ENCODE peak calls at places on chromosomes 3 and 15, in seven cellular contexts. J is lower lobe of right lung, Y is nephron progenitor cell, H is tibial nerve, G is WTC11, W is ascending aorta, E is AG09309. A is an unnamed sample.

GRCh38 chr3:170470063-170471006 is 51.7 kb downstream of the CLDN11 start:
- DNase-seq in J (no peak), G (no peak), Y (no peak), E (no peak), W (no peak), H (no peak), A (no peak)

GRCh38 chr3:136883967-136884720 is 22.1 kb downstream of the NCK1 start:
- DNase-seq in J (no peak), Y (no peak), H (no peak), G (no peak), E (no peak), W (no peak), A (no peak)

GRCh38 chr15:80878242-80878866 is 99.2 kb downstream of the CEMIP start:
- DNase-seq in W (no peak), Y (no peak), G (no peak), J (no peak), H (no peak), E (no peak), A (no peak)

GRCh38 chr15:75720787-75721461 is 8.3 kb upstream of the CSPG4 start:
- DNase-seq in W (no peak), H (no peak), G (peak), E (no peak), Y (no peak), J (peak), A (no peak)

GRCh38 chr3:55537563-55537962 is 50.5 kb upstream of the WNT5A start:
- DNase-seq in W (no peak), Y (no peak), G (no peak), J (no peak), E (no peak), H (no peak), A (no peak)

GRCh38 chr15:52349062-52349700 is 53.6 kb upstream of the MYO5C start:
- DNase-seq in J (no peak), E (no peak), G (no peak), W (no peak), H (no peak), Y (no peak), A (no peak)

GRCh38 chr3:95442766-95443165 is 1371.6 kb upstream of the EPHA6 start:
- DNase-seq in W (no peak), J (no peak), H (no peak), G (no peak), E (no peak), Y (no peak), A (no peak)

GRCh38 chr15:99507016-99507731 is 58.6 kb upstream of the MEF2A start:
- DNase-seq in J (no peak), Y (no peak), W (no peak), H (no peak), E (no peak), G (no peak), A (no peak)

GRCh38 chr3:38620236-38620635 is 29.3 kb downstream of the SCN5A start:
- DNase-seq in G (no peak), E (no peak), W (no peak), J (no peak), Y (no peak), H (no peak), A (no peak)

GRCh38 chr3:58085616-58086015 is 77.4 kb downstream of the FLNB start:
- DNase-seq in W (no peak), E (no peak), G (no peak), J (no peak), H (no peak), Y (no peak), A (no peak)

GRCh38 chr15:47609693-47610092 is 107.6 kb upstream of the SEMA6D start:
- DNase-seq in J (no peak), E (no peak), W (no peak), G (no peak), H (no peak), Y (no peak), A (no peak)

GRCh38 chr15:90141646-90142045 is 39.4 kb upstream of the IDH2 start:
- DNase-seq in J (no peak), H (no peak), E (no peak), G (no peak), W (no peak), Y (no peak), A (no peak)

GRCh38 chr3:107767897-107768605 is 245.3 kb downstream of the BBX start:
- DNase-seq in H (no peak), J (no peak), Y (no peak), W (no peak), E (no peak), G (no peak), A (no peak)

GRCh38 chr15:82808634-82809041 is 790 bp upstream of the WHAMM start:
- DNase-seq in H (no peak), Y (no peak), W (no peak), G (no peak), E (no peak), J (no peak), A (no peak)

DNA sequence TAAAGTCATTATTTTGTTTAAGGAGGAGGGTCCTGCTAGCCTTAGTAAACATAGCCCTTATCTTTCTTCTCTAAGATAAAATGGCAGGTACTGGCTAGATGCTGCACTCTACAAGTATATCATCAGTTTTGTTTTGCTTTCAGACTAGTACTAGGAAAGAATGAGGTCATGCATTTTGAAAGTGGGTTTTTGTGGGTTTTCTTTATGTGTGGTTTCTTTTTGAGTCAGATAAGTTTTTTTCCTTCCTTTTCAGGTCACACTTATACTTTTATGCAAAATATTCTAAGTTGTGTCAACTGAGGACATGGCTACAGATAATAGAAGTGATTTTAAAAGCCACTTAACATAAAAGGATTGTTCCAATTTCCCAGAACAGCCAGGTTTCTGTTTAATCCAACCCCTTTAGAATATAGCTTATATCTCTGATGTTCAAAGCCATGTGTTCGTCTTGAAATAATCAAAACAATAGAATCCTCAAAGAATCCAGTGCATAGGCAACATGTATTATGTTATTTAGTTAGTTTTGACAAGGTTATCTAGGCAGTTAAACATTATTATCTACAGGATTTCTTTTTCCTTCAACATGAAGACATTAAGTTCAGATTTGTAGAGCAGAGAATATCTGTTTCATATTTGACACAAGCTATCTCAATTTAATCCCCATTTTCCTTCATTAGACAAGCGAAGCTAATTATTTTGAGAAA is 406.2 kb downstream of the RBMS3 start:
- DNase-seq in J (no peak), W (no peak), G (no peak), Y (no peak), H (no peak), E (peak), A (no peak)
- TF ChIP-seq CTCF in J (no peak), W (no peak), G (no peak), Y (no peak), H (no peak), E (no peak), A (no peak)

DNA sequence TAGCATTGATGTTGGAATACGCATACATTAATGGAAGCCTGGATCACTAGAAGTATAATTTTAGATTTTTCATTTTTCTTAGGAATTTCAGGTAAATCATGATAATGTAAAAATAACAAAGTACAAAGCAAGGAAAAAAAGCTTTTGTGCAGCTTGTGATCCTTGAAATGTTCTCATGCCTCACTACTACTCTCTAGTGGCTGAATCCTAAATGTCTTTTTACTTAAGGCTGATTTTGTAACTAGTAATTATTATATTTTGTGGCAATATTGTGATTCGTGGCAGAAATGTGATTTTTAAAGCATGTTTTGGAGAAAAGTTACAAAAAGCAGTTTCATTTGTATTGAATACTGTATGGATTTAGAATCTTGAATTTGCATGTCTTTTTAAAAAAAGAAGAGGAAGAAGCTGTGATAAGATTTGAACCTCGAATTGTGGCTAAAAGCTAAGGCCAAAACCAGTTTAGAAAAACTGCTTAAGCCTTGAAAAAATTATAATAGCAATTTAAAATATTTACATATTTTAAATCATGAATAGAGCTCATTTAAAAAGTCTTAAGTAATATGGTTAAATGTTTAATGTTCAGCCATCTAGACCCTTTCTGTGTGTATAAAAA is 39.0 kb downstream of the U2SURP start:
- DNase-seq in E (no peak), Y (no peak), W (no peak), J (no peak), G (no peak), H (no peak), A (no peak)
- TF ChIP-seq CTCF in E (peak), Y (peak), W (peak), J (peak), G (no peak), H (peak), A (no peak)

DNA sequence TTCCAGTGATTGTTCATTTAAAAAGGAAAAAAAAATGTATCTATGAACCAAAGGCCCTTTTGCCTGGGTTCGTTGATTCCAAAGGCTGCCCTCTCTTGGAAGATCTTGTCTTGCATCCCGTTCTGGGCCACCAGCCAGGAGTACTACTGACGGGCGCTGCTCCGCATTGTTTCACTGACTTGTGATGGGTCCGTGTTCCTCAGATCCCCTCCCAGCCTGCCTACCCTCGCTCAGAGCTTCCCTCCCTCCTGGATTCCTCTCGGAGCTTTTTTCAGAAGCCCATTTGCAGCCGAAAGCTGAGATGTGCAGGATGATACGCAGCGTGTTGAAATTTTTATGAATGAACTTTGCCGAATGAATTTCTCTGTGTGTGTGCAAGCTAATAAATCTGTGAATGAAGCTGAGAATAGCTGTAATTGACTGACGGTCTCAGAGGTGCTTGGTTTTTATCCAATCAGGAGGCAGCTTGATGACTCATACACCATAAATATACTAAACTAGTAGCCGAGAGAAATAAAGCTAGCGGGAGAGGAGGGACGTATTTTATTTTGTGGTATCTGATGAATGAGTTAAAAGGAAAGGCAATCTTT is at the start of gene SHC4:
- DNase-seq in J (no peak), G (peak), Y (peak), H (peak), W (peak), E (peak), A (peak)
- TF ChIP-seq CTCF in J (no peak), G (no peak), Y (no peak), H (peak), W (no peak), E (peak), A (no peak)

GRCh38 chr3:25592510-25592968 is 72.2 kb downstream of the TOP2B start:
- DNase-seq in W (peak), J (no peak), E (peak), H (peak), Y (no peak), G (peak), A (no peak)
- TF ChIP-seq CTCF in W (peak), J (peak), E (peak), H (peak), Y (peak), G (no peak), A (no peak)

GRCh38 chr3:30145281-30145680 is 461.1 kb upstream of the TGFBR2 start:
- DNase-seq in Y (no peak), J (no peak), W (no peak), E (no peak), H (no peak), G (no peak), A (no peak)
- TF ChIP-seq CTCF in Y (no peak), J (no peak), W (no peak), E (no peak), H (no peak), G (no peak), A (no peak)

DNA sequence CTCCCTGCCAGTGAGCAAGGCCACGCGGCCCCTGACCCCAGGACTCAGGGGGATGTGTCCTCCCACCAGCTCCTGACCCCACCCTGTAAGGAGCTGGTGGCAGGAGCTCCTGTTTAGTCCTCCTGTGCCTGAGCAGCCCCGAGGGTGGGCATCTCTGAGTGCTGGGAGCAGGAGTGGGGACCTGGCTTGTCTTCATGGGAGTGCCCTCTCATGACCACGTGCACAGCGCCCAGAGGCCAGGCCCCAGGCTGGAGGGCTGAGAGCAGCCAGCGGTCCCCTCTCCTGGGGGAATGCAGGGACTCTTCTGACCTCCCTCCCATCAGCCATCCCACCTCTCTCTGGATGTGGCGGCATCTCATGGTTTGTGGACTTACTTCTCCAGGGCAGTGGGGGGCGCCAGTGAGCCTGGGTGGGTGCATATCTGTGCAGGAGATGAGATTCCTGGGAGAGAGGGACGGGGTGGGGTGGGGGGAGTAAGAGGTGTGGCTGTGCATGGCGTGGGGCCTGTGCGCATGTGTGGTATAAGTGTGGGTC is 205.6 kb downstream of the TBC1D2B start:
- DNase-seq in H (no peak), W (peak), E (no peak), Y (no peak), J (peak), G (peak), A (no peak)
- TF ChIP-seq CTCF in H (no peak), W (no peak), E (peak), Y (no peak), J (peak), G (peak), A (peak)

DNA sequence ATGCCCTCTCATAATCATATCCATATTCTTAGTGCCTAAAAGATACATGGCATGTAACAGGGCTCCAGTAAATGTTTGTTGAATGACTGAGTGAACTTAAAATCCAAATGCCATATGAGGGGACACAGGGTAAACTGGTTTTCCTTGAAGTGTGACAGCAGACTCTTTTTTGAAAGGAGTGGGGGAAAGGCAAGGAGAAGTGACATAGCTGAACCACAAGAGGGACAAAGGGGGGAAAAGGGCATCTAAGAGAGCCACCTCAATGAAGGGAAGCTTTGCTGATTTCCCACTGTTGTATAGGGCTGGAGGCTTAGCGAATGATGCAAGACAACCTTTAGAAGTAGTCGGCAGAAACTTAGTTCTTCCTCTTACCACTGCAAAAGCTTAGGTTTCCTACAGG is 9.1 kb downstream of the TRIM42 start:
- DNase-seq in H (no peak), J (no peak), Y (no peak), E (no peak), W (no peak), G (no peak), A (no peak)
- TF ChIP-seq CTCF in H (no peak), J (no peak), Y (no peak), E (no peak), W (no peak), G (no peak), A (no peak)